ENCODE peak calls at places on chromosomes 16 and 17, in nine cellular contexts. A, L, Q, U, K, O, B, E and C are unnamed samples.

GRCh38 chr17:57861737-57862409 is 12.0 kb upstream of the MRPS23 start:
- DNase-seq in K (no peak), O (no peak), B (no peak), A (no peak), L (peak; percentile 78), Q (no peak), U (no peak), E (no peak), C (no peak)

GRCh38 chr16:49902908-49903307 is 47.0 kb upstream of the ZNF423 start:
- DNase-seq in A (no peak), E (no peak), O (no peak), B (no peak), K (no peak), Q (no peak), U (no peak), L (no peak), C (no peak)

GRCh38 chr16:65834680-65835079 is 531.8 kb upstream of the CDH5 start:
- DNase-seq in B (no peak), K (no peak), O (no peak), A (no peak), E (no peak), Q (no peak), U (no peak), L (no peak), C (no peak)

GRCh38 chr17:9343513-9343912 is 232.1 kb downstream of the STX8 start:
- DNase-seq in A (no peak), E (no peak), B (no peak), Q (no peak), U (no peak), K (no peak), L (no peak), O (no peak), C (no peak)

GRCh38 chr16:29663020-29663828 is at the start of gene SPN:
- DNase-seq in K (no peak), L (no peak), B (peak; percentile 94), U (no peak), A (no peak), E (no peak), Q (no peak), O (no peak), C (no peak)

GRCh38 chr17:35757243-35757642 is 3.4 kb upstream of the C17orf50 start:
- DNase-seq in L (no peak), E (no peak), U (no peak), K (no peak), B (no peak), O (no peak), A (no peak), Q (no peak), C (no peak)

GRCh38 chr16:60064026-60064425 is 1329.9 kb upstream of the GOT2 start:
- DNase-seq in B (no peak), U (no peak), O (no peak), A (no peak), Q (no peak), K (no peak), L (no peak), E (no peak), C (no peak)

GRCh38 chr16:14358697-14359305 is 271.3 kb downstream of the PARN start:
- DNase-seq in O (no peak), B (no peak), U (no peak), E (no peak), L (no peak), K (no peak), Q (no peak), A (peak; percentile 95), C (no peak)

GRCh38 chr17:38590988-38591758 is 14.6 kb downstream of the SRCIN1 start:
- DNase-seq in O (no peak), A (peak; percentile 31), K (no peak), Q (no peak), U (peak; percentile 35), B (peak; percentile 83), E (no peak), L (peak; percentile 73), C (no peak)

GRCh38 chr16:89395150-89396142 is 94.9 kb downstream of the ANKRD11 start:
- DNase-seq in A (peak; percentile 93), O (no peak), B (no peak), Q (no peak), U (peak; percentile 84), K (peak; percentile 86), E (no peak), L (peak; percentile 91), C (peak; percentile 27)

GRCh38 chr17:36117505-36118382 is 14.1 kb downstream of the CCL4 start:
- DNase-seq in A (no peak), K (no peak), B (no peak), L (no peak), Q (no peak), U (no peak), O (no peak), E (no peak), C (no peak)